ENCODE peak calls at places on chromosome 6, in ten cellular contexts. R is activated naive CD4-positive, alpha-beta T cell treated with anti-CD3 and anti-CD28 coated beads for 36 hours; Y is stimulated activated CD4-positive, alpha-beta T cell treated with anti-CD3 and anti-CD28 coated beads, Interleukin-1b, Interleukin-23, amount 100 ng/mL, for 24 hours; Q is dorsolateral prefrontal cortex; O is effector memory CD8-positive, alpha-beta T cell; X is H7; K is fibroblast of lung; G is LoVo; E is AG09309; P is hypothalamus. H is an unnamed sample.

GRCh38 chr6:111228094-111228493 is 140.8 kb downstream of the SLC16A10 start:
- DNase-seq in R (no peak), K (peak), P (no peak), Y (no peak), X (no peak), O (no peak), Q (no peak), E (no peak), G (no peak), H (no peak)

GRCh38 chr6:18265787-18266523 is 1.6 kb upstream of the DEK start:
- DNase-seq in X (no peak), Y (no peak), R (no peak), O (no peak), P (no peak), G (no peak), E (no peak), K (no peak), Q (no peak), H (no peak)

GRCh38 chr6:140185991-140186390 is 811.5 kb upstream of the CITED2 start:
- DNase-seq in K (no peak), X (no peak), P (no peak), E (no peak), G (no peak), O (no peak), R (no peak), Y (no peak), Q (no peak), H (no peak)

GRCh38 chr6:51568771-51569170 is 518.6 kb downstream of the PKHD1 start:
- DNase-seq in O (no peak), R (no peak), Q (no peak), P (no peak), K (no peak), E (no peak), Y (no peak), X (no peak), G (no peak), H (no peak)

GRCh38 chr6:34237722-34238506 is 1.2 kb downstream of the HMGA1 start:
- DNase-seq in Y (peak), X (peak), G (no peak), R (peak), P (peak), Q (no peak), E (no peak), O (peak), K (no peak), H (peak)

GRCh38 chr6:117448732-117449131 is 23.0 kb upstream of the ROS1 start:
- DNase-seq in K (peak), O (no peak), R (no peak), Q (no peak), Y (no peak), E (peak), G (peak), P (no peak), X (no peak), H (no peak)

GRCh38 chr6:139296927-139297326 is 5.1 kb upstream of the TXLNB start:
- DNase-seq in Y (no peak), O (no peak), P (no peak), G (no peak), E (no peak), Q (no peak), R (no peak), X (no peak), K (no peak), H (no peak)

GRCh38 chr6:63537959-63538300 is 34.4 kb upstream of the LOC128125822 start:
- DNase-seq in K (no peak), P (no peak), O (no peak), Y (no peak), R (no peak), X (no peak), Q (no peak), G (no peak), E (no peak), H (no peak)

GRCh38 chr6:159043236-159043635 is 1.6 kb downstream of the TAGAP start:
- DNase-seq in E (no peak), K (no peak), Y (no peak), R (peak), Q (no peak), X (no peak), G (no peak), P (no peak), O (no peak), H (peak)

GRCh38 chr6:168746013-168746412 is 305.0 kb downstream of the SMOC2 start:
- DNase-seq in P (no peak), K (no peak), R (no peak), X (no peak), Y (no peak), Q (no peak), E (no peak), G (no peak), O (no peak), H (no peak)

GRCh38 chr6:3325210-3325609 is 66.5 kb downstream of the PSMG4 start:
- DNase-seq in X (no peak), O (no peak), R (no peak), P (peak), K (peak), G (no peak), Q (no peak), Y (no peak), E (peak), H (no peak)

GRCh38 chr6:156767603-156768467 is 9.3 kb upstream of the ARID1B start:
- DNase-seq in Y (no peak), P (no peak), K (no peak), X (peak), O (no peak), E (no peak), R (no peak), Q (no peak), G (no peak), H (no peak)

GRCh38 chr6:7219310-7219709 is 93.7 kb downstream of the SSR1 start:
- DNase-seq in K (peak), E (no peak), G (no peak), O (no peak), R (no peak), Y (no peak), P (no peak), X (no peak), Q (no peak), H (no peak)

GRCh38 chr6:113493991-113494390 is 363.2 kb upstream of the MARCKS start:
- DNase-seq in P (no peak), O (no peak), X (no peak), E (no peak), R (no peak), Q (no peak), Y (no peak), K (no peak), G (no peak), H (no peak)

GRCh38 chr6:28980797-28981390 is 24.2 kb downstream of the ZNF311 start:
- DNase-seq in X (peak), R (peak), P (no peak), E (no peak), K (peak), G (peak), Q (no peak), O (peak), Y (no peak), H (peak)

GRCh38 chr6:167470101-167470835 is 145.4 kb downstream of the TTLL2 start:
- DNase-seq in Q (no peak), X (no peak), K (no peak), E (no peak), Y (no peak), P (no peak), G (no peak), R (no peak), O (no peak), H (no peak)

GRCh38 chr6:144922120-144922722 is 637.1 kb downstream of the UTRN start:
- DNase-seq in Y (no peak), P (no peak), X (no peak), G (no peak), O (no peak), Q (no peak), E (peak), R (no peak), K (peak), H (no peak)

GRCh38 chr6:136969930-136970329 is 47.8 kb downstream of the SLC35D3 start:
- DNase-seq in O (no peak), K (no peak), R (no peak), P (no peak), X (no peak), E (no peak), G (no peak), Q (no peak), Y (no peak), H (no peak)

GRCh38 chr6:109383438-109383940 is 1.2 kb upstream of the CD164 start:
- DNase-seq in R (no peak), K (no peak), X (no peak), O (no peak), P (no peak), E (no peak), G (no peak), Y (no peak), Q (no peak), H (no peak)

GRCh38 chr6:115544765-115545409 is 515.8 kb downstream of the FRK start:
- DNase-seq in R (no peak), O (no peak), P (no peak), G (no peak), E (no peak), Y (no peak), Q (no peak), X (no peak), K (no peak), H (no peak)

H was measured in CD4-positive, alpha-beta memory T cell.